ENCODE peak calls at places on chromosomes 2 and 18, in five cellular contexts. One of them, this sample, is unnamed.

GRCh38 chr2:95344656-95345055 is 47.5 kb downstream of the KCNIP3 start:
- DNase-seq in hypothalamus: no peak
- DNase-seq in GM13976: no peak
- DNase-seq in CD4-positive, CD25-positive, alpha-beta regulatory T cell: no peak
- DNase-seq in MG63: no peak
- DNase-seq in this sample: no peak

GRCh38 chr18:57544958-57545661 is 41.4 kb downstream of the FECH start:
- DNase-seq in hypothalamus: no peak
- DNase-seq in GM13976: peak
- DNase-seq in CD4-positive, CD25-positive, alpha-beta regulatory T cell: no peak
- DNase-seq in MG63: no peak
- DNase-seq in this sample: no peak

GRCh38 chr2:109382946-109383345 is 230.8 kb downstream of the SEPTIN10 start:
- DNase-seq in hypothalamus: no peak
- DNase-seq in GM13976: no peak
- DNase-seq in CD4-positive, CD25-positive, alpha-beta regulatory T cell: no peak
- DNase-seq in MG63: peak
- DNase-seq in this sample: peak

GRCh38 chr18:8770655-8771054 is 65.3 kb downstream of the MTCL1 start:
- DNase-seq in hypothalamus: no peak
- DNase-seq in GM13976: no peak
- DNase-seq in CD4-positive, CD25-positive, alpha-beta regulatory T cell: no peak
- DNase-seq in MG63: no peak
- DNase-seq in this sample: no peak

GRCh38 chr2:234423884-234424283 is 73.0 kb downstream of the ARL4C start:
- DNase-seq in hypothalamus: no peak
- DNase-seq in GM13976: no peak
- DNase-seq in CD4-positive, CD25-positive, alpha-beta regulatory T cell: no peak
- DNase-seq in MG63: no peak
- DNase-seq in this sample: no peak

GRCh38 chr2:129765326-129766158 is 213.9 kb upstream of the RAB6C start:
- DNase-seq in hypothalamus: no peak
- DNase-seq in GM13976: no peak
- DNase-seq in CD4-positive, CD25-positive, alpha-beta regulatory T cell: no peak
- DNase-seq in MG63: no peak
- DNase-seq in this sample: no peak

GRCh38 chr2:106115665-106116064 is 78.4 kb downstream of the UXS1 start:
- DNase-seq in hypothalamus: no peak
- DNase-seq in GM13976: no peak
- DNase-seq in CD4-positive, CD25-positive, alpha-beta regulatory T cell: no peak
- DNase-seq in MG63: no peak
- DNase-seq in this sample: no peak

GRCh38 chr2:174771631-174772491 is 7.6 kb upstream of the CHRNA1 start:
- DNase-seq in hypothalamus: peak
- DNase-seq in GM13976: peak
- DNase-seq in CD4-positive, CD25-positive, alpha-beta regulatory T cell: peak
- DNase-seq in MG63: peak
- DNase-seq in this sample: peak

GRCh38 chr2:239832995-239833727 is 192.0 kb downstream of the NDUFA10 start:
- DNase-seq in hypothalamus: no peak
- DNase-seq in GM13976: no peak
- DNase-seq in CD4-positive, CD25-positive, alpha-beta regulatory T cell: no peak
- DNase-seq in MG63: no peak
- DNase-seq in this sample: no peak

GRCh38 chr2:15782009-15782751 is 158.2 kb upstream of the MYCN start:
- DNase-seq in hypothalamus: no peak
- DNase-seq in GM13976: no peak
- DNase-seq in CD4-positive, CD25-positive, alpha-beta regulatory T cell: no peak
- DNase-seq in MG63: peak
- DNase-seq in this sample: peak

GRCh38 chr2:14621114-14621513 is 11.4 kb upstream of the LRATD1 start:
- DNase-seq in hypothalamus: no peak
- DNase-seq in GM13976: no peak
- DNase-seq in CD4-positive, CD25-positive, alpha-beta regulatory T cell: no peak
- DNase-seq in MG63: no peak
- DNase-seq in this sample: no peak

GRCh38 chr2:9336209-9336533 is 87.2 kb downstream of the ITGB1BP1 start:
- DNase-seq in hypothalamus: no peak
- DNase-seq in GM13976: peak
- DNase-seq in CD4-positive, CD25-positive, alpha-beta regulatory T cell: no peak
- DNase-seq in MG63: no peak
- DNase-seq in this sample: no peak

GRCh38 chr2:144470334-144470733 is 49.6 kb downstream of the ZEB2 start:
- DNase-seq in hypothalamus: no peak
- DNase-seq in GM13976: no peak
- DNase-seq in CD4-positive, CD25-positive, alpha-beta regulatory T cell: no peak
- DNase-seq in MG63: no peak
- DNase-seq in this sample: no peak

GRCh38 chr2:164243315-164243714 is 378.0 kb downstream of the GRB14 start:
- DNase-seq in hypothalamus: no peak
- DNase-seq in GM13976: no peak
- DNase-seq in CD4-positive, CD25-positive, alpha-beta regulatory T cell: no peak
- DNase-seq in MG63: no peak
- DNase-seq in this sample: no peak

GRCh38 chr2:120783371-120783791 is 47.7 kb downstream of the GLI2 start:
- DNase-seq in hypothalamus: no peak
- DNase-seq in GM13976: no peak
- DNase-seq in CD4-positive, CD25-positive, alpha-beta regulatory T cell: no peak
- DNase-seq in MG63: no peak
- DNase-seq in this sample: peak

GRCh38 chr2:23550553-23550952 is 165.6 kb downstream of the KLHL29 start:
- DNase-seq in hypothalamus: no peak
- DNase-seq in GM13976: no peak
- DNase-seq in CD4-positive, CD25-positive, alpha-beta regulatory T cell: no peak
- DNase-seq in MG63: no peak
- DNase-seq in this sample: no peak

GRCh38 chr2:41781082-41781481 is 266.7 kb upstream of the PKDCC start:
- DNase-seq in hypothalamus: no peak
- DNase-seq in GM13976: no peak
- DNase-seq in CD4-positive, CD25-positive, alpha-beta regulatory T cell: no peak
- DNase-seq in MG63: peak
- DNase-seq in this sample: no peak

GRCh38 chr2:86704482-86704971 is 15.6 kb upstream of the RMND5A start:
- DNase-seq in hypothalamus: no peak
- DNase-seq in GM13976: no peak
- DNase-seq in CD4-positive, CD25-positive, alpha-beta regulatory T cell: no peak
- DNase-seq in MG63: peak
- DNase-seq in this sample: peak

GRCh38 chr2:10935953-10936942 is 24.5 kb downstream of the KCNF1 start:
- DNase-seq in hypothalamus: no peak
- DNase-seq in GM13976: no peak
- DNase-seq in CD4-positive, CD25-positive, alpha-beta regulatory T cell: no peak
- DNase-seq in MG63: peak
- DNase-seq in this sample: peak

GRCh38 chr2:237154050-237154638 is 68.5 kb downstream of the COPS8 start:
- DNase-seq in hypothalamus: no peak
- DNase-seq in GM13976: peak
- DNase-seq in CD4-positive, CD25-positive, alpha-beta regulatory T cell: peak
- DNase-seq in MG63: peak
- DNase-seq in this sample: peak

GRCh38 chr2:134706587-134707329 is 12.0 kb downstream of the TMEM163 start:
- DNase-seq in hypothalamus: no peak
- DNase-seq in GM13976: no peak
- DNase-seq in CD4-positive, CD25-positive, alpha-beta regulatory T cell: no peak
- DNase-seq in MG63: no peak
- DNase-seq in this sample: peak

GRCh38 chr2:37295469-37296073 is 29.1 kb downstream of the PRKD3 start:
- DNase-seq in hypothalamus: no peak
- DNase-seq in GM13976: no peak
- DNase-seq in CD4-positive, CD25-positive, alpha-beta regulatory T cell: no peak
- DNase-seq in MG63: no peak
- DNase-seq in this sample: no peak

GRCh38 chr2:238942080-238942761 is 94.3 kb downstream of the TWIST2 start:
- DNase-seq in hypothalamus: no peak
- DNase-seq in GM13976: no peak
- DNase-seq in CD4-positive, CD25-positive, alpha-beta regulatory T cell: no peak
- DNase-seq in MG63: no peak
- DNase-seq in this sample: no peak

GRCh38 chr2:232438951-232439757 is 16.8 kb upstream of the ALPI start:
- DNase-seq in hypothalamus: no peak
- DNase-seq in GM13976: no peak
- DNase-seq in CD4-positive, CD25-positive, alpha-beta regulatory T cell: peak
- DNase-seq in MG63: peak
- DNase-seq in this sample: peak

GRCh38 chr2:229868794-229869193 is 53.0 kb downstream of the TRIP12 start:
- DNase-seq in hypothalamus: no peak
- DNase-seq in GM13976: no peak
- DNase-seq in CD4-positive, CD25-positive, alpha-beta regulatory T cell: no peak
- DNase-seq in MG63: no peak
- DNase-seq in this sample: no peak

GRCh38 chr18:49548266-49548665 is 13.6 kb upstream of the LIPG start:
- DNase-seq in hypothalamus: no peak
- DNase-seq in GM13976: no peak
- DNase-seq in CD4-positive, CD25-positive, alpha-beta regulatory T cell: no peak
- DNase-seq in MG63: peak
- DNase-seq in this sample: peak

GRCh38 chr2:233358864-233359386 is 4.6 kb downstream of the DGKD start:
- DNase-seq in hypothalamus: no peak
- DNase-seq in GM13976: no peak
- DNase-seq in CD4-positive, CD25-positive, alpha-beta regulatory T cell: no peak
- DNase-seq in MG63: no peak
- DNase-seq in this sample: no peak

GRCh38 chr2:8346238-8346637 is 335.6 kb upstream of the ID2 start:
- DNase-seq in hypothalamus: no peak
- DNase-seq in GM13976: no peak
- DNase-seq in CD4-positive, CD25-positive, alpha-beta regulatory T cell: no peak
- DNase-seq in MG63: no peak
- DNase-seq in this sample: no peak

GRCh38 chr2:27720004-27720551 is 51.4 kb upstream of the MRPL33 start:
- DNase-seq in hypothalamus: no peak
- DNase-seq in GM13976: no peak
- DNase-seq in CD4-positive, CD25-positive, alpha-beta regulatory T cell: no peak
- DNase-seq in MG63: peak
- DNase-seq in this sample: peak

GRCh38 chr2:200810252-200810650 is 1.5 kb upstream of the BZW1 start:
- DNase-seq in hypothalamus: no peak
- DNase-seq in GM13976: no peak
- DNase-seq in CD4-positive, CD25-positive, alpha-beta regulatory T cell: no peak
- DNase-seq in MG63: peak
- DNase-seq in this sample: peak

GRCh38 chr2:4962419-4962818 is 729.8 kb upstream of the SOX11 start:
- DNase-seq in hypothalamus: no peak
- DNase-seq in GM13976: no peak
- DNase-seq in CD4-positive, CD25-positive, alpha-beta regulatory T cell: no peak
- DNase-seq in MG63: no peak
- DNase-seq in this sample: no peak

GRCh38 chr2:169716229-169716886 is 17.3 kb upstream of the KLHL23 start:
- DNase-seq in hypothalamus: no peak
- DNase-seq in GM13976: no peak
- DNase-seq in CD4-positive, CD25-positive, alpha-beta regulatory T cell: no peak
- DNase-seq in MG63: no peak
- DNase-seq in this sample: peak

GRCh38 chr18:26568513-26568912 is 20.2 kb upstream of the KCTD1 start:
- DNase-seq in hypothalamus: no peak
- DNase-seq in GM13976: no peak
- DNase-seq in CD4-positive, CD25-positive, alpha-beta regulatory T cell: no peak
- DNase-seq in MG63: no peak
- DNase-seq in this sample: no peak

GRCh38 chr2:175034728-175035127 is 29.5 kb upstream of the CHN1 start:
- DNase-seq in hypothalamus: no peak
- DNase-seq in GM13976: no peak
- DNase-seq in CD4-positive, CD25-positive, alpha-beta regulatory T cell: no peak
- DNase-seq in MG63: no peak
- DNase-seq in this sample: no peak

GRCh38 chr2:198127627-198128026 is 323.2 kb downstream of the PLCL1 start:
- DNase-seq in hypothalamus: no peak
- DNase-seq in GM13976: peak
- DNase-seq in CD4-positive, CD25-positive, alpha-beta regulatory T cell: peak
- DNase-seq in MG63: peak
- DNase-seq in this sample: peak

GRCh38 chr18:54957987-54958386 is 1.3 kb downstream of the CCDC68 start:
- DNase-seq in hypothalamus: no peak
- DNase-seq in GM13976: no peak
- DNase-seq in CD4-positive, CD25-positive, alpha-beta regulatory T cell: no peak
- DNase-seq in MG63: no peak
- DNase-seq in this sample: no peak

GRCh38 chr2:148720501-148720998 is 76.0 kb downstream of the EPC2 start:
- DNase-seq in hypothalamus: no peak
- DNase-seq in GM13976: no peak
- DNase-seq in CD4-positive, CD25-positive, alpha-beta regulatory T cell: no peak
- DNase-seq in MG63: peak
- DNase-seq in this sample: no peak

GRCh38 chr18:49016648-49017539 is 66.1 kb upstream of the SMAD7 start:
- DNase-seq in hypothalamus: no peak
- DNase-seq in GM13976: peak
- DNase-seq in CD4-positive, CD25-positive, alpha-beta regulatory T cell: no peak
- DNase-seq in MG63: peak
- DNase-seq in this sample: peak

This sample was measured in Daoy.